ENCODE peak calls at places on chromosomes 7 and 10, in nine cellular contexts. One of them, this sample, is unnamed. For H3K4me1, the result is how much of the 10 kb centered on the place peaks cover.

GRCh38 chr7:41870017-41870416 is 167.1 kb upstream of the INHBA start:
- DNase-seq in tibial nerve: no peak
- DNase-seq in endothelial cell of umbilical vein: no peak
- DNase-seq in IMR-90: no peak
- DNase-seq in A549: no peak
- DNase-seq in gastrocnemius medialis: no peak
- DNase-seq in breast epithelium: no peak
- DNase-seq in heart left ventricle: no peak
- DNase-seq in uterus: no peak
- DNase-seq in this sample: no peak

GRCh38 chr10:24866615-24867583 is 85.5 kb downstream of the PRTFDC1 start:
- DNase-seq in tibial nerve: peak
- DNase-seq in endothelial cell of umbilical vein: peak
- DNase-seq in IMR-90: peak
- DNase-seq in A549: peak
- DNase-seq in gastrocnemius medialis: peak
- DNase-seq in breast epithelium: no peak
- DNase-seq in heart left ventricle: peak
- DNase-seq in uterus: peak
- DNase-seq in this sample: no peak

GRCh38 chr10:87093461-87094372 is 926 bp downstream of the GLUD1 start:
- DNase-seq in tibial nerve: peak
- DNase-seq in endothelial cell of umbilical vein: peak
- DNase-seq in IMR-90: peak
- DNase-seq in A549: peak
- DNase-seq in gastrocnemius medialis: peak
- DNase-seq in breast epithelium: peak
- DNase-seq in heart left ventricle: peak
- DNase-seq in uterus: peak
- DNase-seq in this sample: peak

GRCh38 chr10:4772202-4772570 is 53.8 kb upstream of the AKR1E2 start:
- DNase-seq in tibial nerve: no peak
- DNase-seq in endothelial cell of umbilical vein: no peak
- DNase-seq in IMR-90: no peak
- DNase-seq in A549: no peak
- DNase-seq in gastrocnemius medialis: no peak
- DNase-seq in breast epithelium: no peak
- DNase-seq in heart left ventricle: no peak
- DNase-seq in uterus: no peak
- DNase-seq in this sample: no peak

GRCh38 chr7:151755131-151755787 is 121.7 kb downstream of the PRKAG2 start:
- DNase-seq in tibial nerve: no peak
- DNase-seq in endothelial cell of umbilical vein: no peak
- DNase-seq in IMR-90: peak
- DNase-seq in A549: no peak
- DNase-seq in gastrocnemius medialis: peak
- DNase-seq in breast epithelium: no peak
- DNase-seq in heart left ventricle: peak
- DNase-seq in uterus: peak
- DNase-seq in this sample: no peak

GRCh38 chr7:134632937-134633540 is 13.6 kb upstream of the BPGM start:
- DNase-seq in tibial nerve: no peak
- DNase-seq in endothelial cell of umbilical vein: peak
- DNase-seq in IMR-90: peak
- DNase-seq in A549: peak
- DNase-seq in gastrocnemius medialis: no peak
- DNase-seq in breast epithelium: no peak
- DNase-seq in heart left ventricle: no peak
- DNase-seq in uterus: no peak
- DNase-seq in this sample: no peak

GRCh38 chr10:69481280-69481679 is 30.0 kb downstream of the TSPAN15 start:
- DNase-seq in tibial nerve: no peak
- DNase-seq in endothelial cell of umbilical vein: peak
- DNase-seq in IMR-90: no peak
- DNase-seq in A549: no peak
- DNase-seq in gastrocnemius medialis: no peak
- DNase-seq in breast epithelium: no peak
- DNase-seq in heart left ventricle: no peak
- DNase-seq in uterus: no peak
- DNase-seq in this sample: no peak

GRCh38 chr10:1036341-1036791 is 10.7 kb upstream of the IDI2 start:
- DNase-seq in tibial nerve: no peak
- DNase-seq in endothelial cell of umbilical vein: no peak
- DNase-seq in IMR-90: peak
- DNase-seq in A549: peak
- DNase-seq in gastrocnemius medialis: peak
- DNase-seq in breast epithelium: no peak
- DNase-seq in heart left ventricle: no peak
- DNase-seq in uterus: no peak
- DNase-seq in this sample: peak

GRCh38 chr7:119415682-119416081 is 857.3 kb upstream of the KCND2 start:
- DNase-seq in tibial nerve: no peak
- DNase-seq in endothelial cell of umbilical vein: no peak
- DNase-seq in IMR-90: no peak
- DNase-seq in A549: no peak
- DNase-seq in gastrocnemius medialis: no peak
- DNase-seq in breast epithelium: no peak
- DNase-seq in heart left ventricle: no peak
- DNase-seq in uterus: no peak
- DNase-seq in this sample: no peak

GRCh38 chr10:113059001-113059780 is 109.1 kb downstream of the TCF7L2 start:
- DNase-seq in tibial nerve: no peak
- DNase-seq in endothelial cell of umbilical vein: peak
- DNase-seq in IMR-90: peak
- DNase-seq in A549: no peak
- DNase-seq in gastrocnemius medialis: no peak
- DNase-seq in breast epithelium: no peak
- DNase-seq in heart left ventricle: no peak
- DNase-seq in uterus: peak
- DNase-seq in this sample: no peak
- H3K4me1 ChIP-seq in tibial nerve: under half
- H3K4me1 ChIP-seq in endothelial cell of umbilical vein: under half
- H3K4me1 ChIP-seq in IMR-90: under half
- H3K4me1 ChIP-seq in A549: half or more
- H3K4me1 ChIP-seq in gastrocnemius medialis: under half
- H3K4me1 ChIP-seq in breast epithelium: under half
- H3K4me1 ChIP-seq in heart left ventricle: half or more
- H3K4me1 ChIP-seq in uterus: under half
- H3K4me1 ChIP-seq in this sample: half or more

DNA sequence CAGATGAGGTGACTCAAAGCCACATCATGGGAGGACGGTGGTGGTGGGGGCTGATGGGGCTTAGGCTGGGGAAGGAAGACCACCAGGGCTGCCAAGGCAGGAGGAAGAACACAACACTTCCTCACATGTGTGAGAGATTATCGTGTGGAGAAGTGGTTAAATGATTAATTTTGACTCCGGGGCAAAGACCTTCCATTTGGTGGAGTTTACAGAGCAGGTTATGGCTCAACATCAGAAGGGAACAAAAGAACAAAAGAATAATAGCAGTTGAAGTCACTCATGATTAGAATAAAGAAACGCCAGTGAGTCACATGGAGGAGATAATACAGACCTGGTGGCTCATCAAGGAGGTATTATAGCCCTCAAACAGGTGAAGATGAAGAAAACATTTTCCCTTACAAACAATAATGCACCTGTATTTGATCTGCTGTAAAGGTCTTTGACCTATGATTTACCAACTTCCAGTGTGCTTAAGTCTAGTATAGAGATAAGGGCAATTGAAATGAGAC is 170.1 kb downstream of the PKD1L1 start:
- DNase-seq in tibial nerve: no peak
- DNase-seq in endothelial cell of umbilical vein: no peak
- DNase-seq in IMR-90: no peak
- DNase-seq in A549: no peak
- DNase-seq in gastrocnemius medialis: no peak
- DNase-seq in breast epithelium: no peak
- DNase-seq in heart left ventricle: no peak
- DNase-seq in uterus: no peak
- DNase-seq in this sample: no peak
- H3K27ac ChIP-seq in tibial nerve: no peak
- H3K27ac ChIP-seq in endothelial cell of umbilical vein: no peak
- H3K27ac ChIP-seq in IMR-90: no peak
- H3K27ac ChIP-seq in A549: peak
- H3K27ac ChIP-seq in gastrocnemius medialis: no peak
- H3K27ac ChIP-seq in breast epithelium: no peak
- H3K27ac ChIP-seq in heart left ventricle: no peak
- H3K27ac ChIP-seq in uterus: no peak
- H3K27ac ChIP-seq in this sample: no peak

DNA sequence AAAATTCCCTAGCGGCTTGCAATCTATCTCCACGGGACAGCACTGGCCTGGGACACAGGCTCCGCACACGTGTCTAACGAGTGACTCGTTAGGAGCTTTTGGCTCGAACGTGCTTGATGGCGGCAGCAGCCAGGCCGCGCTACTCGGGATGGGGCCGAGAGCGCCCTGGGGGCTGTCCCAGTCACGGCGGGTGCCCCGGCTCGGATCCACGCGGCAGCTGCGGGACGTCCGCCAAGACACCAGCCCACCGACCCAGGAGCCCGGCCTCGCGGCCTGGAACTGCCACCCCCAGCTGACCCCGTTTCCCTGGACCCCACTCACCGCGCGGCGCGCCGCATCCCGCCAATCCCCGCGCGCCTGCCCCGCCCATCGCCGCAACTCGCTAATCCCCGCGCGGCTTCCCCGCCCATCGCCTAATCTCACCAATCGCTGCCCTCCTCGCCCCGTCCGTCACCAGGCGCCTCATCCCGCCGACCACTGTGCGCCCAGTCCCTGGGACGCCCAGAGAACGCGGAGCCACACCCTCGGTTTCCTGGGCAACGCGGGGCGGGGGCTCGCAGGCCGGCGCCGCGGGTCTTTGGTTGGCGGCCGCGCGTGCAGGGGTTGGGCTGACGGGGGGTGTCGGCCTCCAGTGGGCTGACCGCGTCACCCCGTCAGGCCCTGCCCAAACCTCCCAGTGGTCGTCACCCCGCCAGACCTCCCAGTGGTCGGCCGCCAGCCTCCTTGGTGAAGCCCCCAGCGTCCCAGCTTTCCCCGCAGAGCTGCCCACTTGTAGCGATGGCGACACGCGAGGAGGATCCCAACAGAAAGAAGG is at the start of gene POLD2:
- DNase-seq in tibial nerve: peak
- DNase-seq in endothelial cell of umbilical vein: peak
- DNase-seq in IMR-90: peak
- DNase-seq in A549: peak
- DNase-seq in gastrocnemius medialis: peak
- DNase-seq in breast epithelium: peak
- DNase-seq in heart left ventricle: peak
- DNase-seq in uterus: peak
- DNase-seq in this sample: peak
- TF ChIP-seq POLR2A in tibial nerve: peak
- TF ChIP-seq POLR2A in endothelial cell of umbilical vein: peak
- TF ChIP-seq POLR2A in IMR-90: peak
- TF ChIP-seq POLR2A in A549: peak
- TF ChIP-seq POLR2A in gastrocnemius medialis: peak
- TF ChIP-seq POLR2A in breast epithelium: peak
- TF ChIP-seq POLR2A in heart left ventricle: peak
- TF ChIP-seq POLR2A in uterus: peak
- TF ChIP-seq POLR2A in this sample: no peak

GRCh38 chr10:102648269-102648888 is 4.1 kb downstream of the TRIM8 start:
- DNase-seq in tibial nerve: no peak
- DNase-seq in endothelial cell of umbilical vein: no peak
- DNase-seq in IMR-90: no peak
- DNase-seq in A549: no peak
- DNase-seq in gastrocnemius medialis: no peak
- DNase-seq in breast epithelium: no peak
- DNase-seq in heart left ventricle: no peak
- DNase-seq in uterus: no peak
- DNase-seq in this sample: no peak

GRCh38 chr10:102650655-102651454 is 6.6 kb downstream of the TRIM8 start:
- DNase-seq in tibial nerve: no peak
- DNase-seq in endothelial cell of umbilical vein: no peak
- DNase-seq in IMR-90: no peak
- DNase-seq in A549: no peak
- DNase-seq in gastrocnemius medialis: no peak
- DNase-seq in breast epithelium: no peak
- DNase-seq in heart left ventricle: no peak
- DNase-seq in uterus: no peak
- DNase-seq in this sample: no peak

GRCh38 chr10:102651455-102652169 is 7.3 kb downstream of the TRIM8 start:
- DNase-seq in tibial nerve: no peak
- DNase-seq in endothelial cell of umbilical vein: no peak
- DNase-seq in IMR-90: no peak
- DNase-seq in A549: no peak
- DNase-seq in gastrocnemius medialis: no peak
- DNase-seq in breast epithelium: no peak
- DNase-seq in heart left ventricle: no peak
- DNase-seq in uterus: no peak
- DNase-seq in this sample: no peak

GRCh38 chr10:102648889-102649752 is 4.8 kb downstream of the TRIM8 start:
- DNase-seq in tibial nerve: no peak
- DNase-seq in endothelial cell of umbilical vein: no peak
- DNase-seq in IMR-90: no peak
- DNase-seq in A549: no peak
- DNase-seq in gastrocnemius medialis: peak
- DNase-seq in breast epithelium: no peak
- DNase-seq in heart left ventricle: peak
- DNase-seq in uterus: no peak
- DNase-seq in this sample: peak

GRCh38 chr10:102649770-102650654 is 5.7 kb downstream of the TRIM8 start:
- DNase-seq in tibial nerve: no peak
- DNase-seq in endothelial cell of umbilical vein: no peak
- DNase-seq in IMR-90: no peak
- DNase-seq in A549: no peak
- DNase-seq in gastrocnemius medialis: no peak
- DNase-seq in breast epithelium: no peak
- DNase-seq in heart left ventricle: no peak
- DNase-seq in uterus: no peak
- DNase-seq in this sample: no peak
- H3K4me1 ChIP-seq in tibial nerve: half or more
- H3K4me1 ChIP-seq in endothelial cell of umbilical vein: under half
- H3K4me1 ChIP-seq in IMR-90: under half
- H3K4me1 ChIP-seq in A549: under half
- H3K4me1 ChIP-seq in gastrocnemius medialis: half or more
- H3K4me1 ChIP-seq in breast epithelium: half or more
- H3K4me1 ChIP-seq in heart left ventricle: half or more
- H3K4me1 ChIP-seq in uterus: under half
- H3K4me1 ChIP-seq in this sample: half or more

This sample was measured in upper lobe of left lung.